ENCODE peak calls at places on chromosome X, in six cellular contexts. J, D, U, E, N and Q are unnamed samples.

GRCh38 chrX:22674947-22675346 is 324.8 kb upstream of the DDX53 start:
- DNase-seq in D (no peak), J (no peak), E (no peak), N (no peak), U (no peak), Q (no peak)

GRCh38 chrX:153958605-153959004 is 13.0 kb downstream of the HCFC1 start:
- DNase-seq in D (no peak), N (no peak), J (no peak), U (no peak), E (no peak), Q (no peak)

GRCh38 chrX:41922694-41923171 is 621 bp downstream of the CASK start:
- DNase-seq in J (peak), N (peak), D (peak), E (peak), U (peak), Q (no peak)

GRCh38 chrX:70504772-70505450 is 60.3 kb downstream of the DLG3 start:
- DNase-seq in E (no peak), D (no peak), J (no peak), U (peak), N (no peak), Q (no peak)

GRCh38 chrX:118520206-118520857 is 24.7 kb downstream of the DOCK11 start:
- DNase-seq in D (no peak), N (no peak), E (peak), J (peak), U (no peak), Q (no peak)

GRCh38 chrX:136453771-136454170 is 34.0 kb upstream of the BRS3 start:
- DNase-seq in U (no peak), J (no peak), E (no peak), N (no peak), D (no peak), Q (no peak)

GRCh38 chrX:37998586-37999267 is 7.6 kb upstream of the SYTL5 start:
- DNase-seq in N (no peak), U (no peak), J (peak), E (peak), D (no peak), Q (no peak)

GRCh38 chrX:118252967-118253366 is 92.9 kb upstream of the WDR44 start:
- DNase-seq in N (no peak), J (no peak), D (no peak), U (no peak), E (no peak), Q (no peak)

GRCh38 chrX:33045882-33046281 is 165.5 kb downstream of the DMD start:
- DNase-seq in N (no peak), U (no peak), E (no peak), J (no peak), D (no peak), Q (no peak)

GRCh38 chrX:49748211-49748956 is 52.6 kb upstream of the PAGE1 start:
- DNase-seq in D (no peak), J (no peak), U (no peak), N (no peak), E (no peak), Q (no peak)

GRCh38 chrX:72306085-72306801 is 529 bp upstream of the CITED1 start:
- DNase-seq in U (no peak), D (no peak), N (no peak), J (no peak), E (no peak), Q (no peak)

GRCh38 chrX:103197721-103198306 is 17.1 kb upstream of the BEX4 start:
- DNase-seq in E (peak), N (no peak), U (no peak), D (no peak), J (peak), Q (no peak)

GRCh38 chrX:134315893-134316292 is 78.9 kb downstream of the CCDC160 start:
- DNase-seq in J (no peak), D (no peak), E (no peak), N (no peak), U (no peak), Q (no peak)

GRCh38 chrX:53716328-53717088 is 30.0 kb upstream of the HUWE1 start:
- DNase-seq in N (no peak), D (no peak), E (peak), U (peak), J (peak), Q (peak)

GRCh38 chrX:50448565-50448964 is 22.1 kb downstream of the DGKK start:
- DNase-seq in E (no peak), J (peak), N (no peak), U (peak), D (no peak), Q (no peak)

GRCh38 chrX:71282514-71283408 is 674 bp upstream of the NONO start:
- DNase-seq in E (no peak), J (peak), N (no peak), D (no peak), U (peak), Q (no peak)